ENCODE peak calls at places on chromosomes 2 and 18, in eight cellular contexts. Z is HuH-7.5, Q is NCI-H1105 treated with DMSO at 0.1 percent for 48 hours, X is foreskin melanocyte, A is GM13977, R is Calu3, G is left cardiac atrium, F is neuronal stem cell. P is an unnamed sample.

GRCh38 chr2:168929031-168929430 is 27.9 kb downstream of the G6PC2 start:
- DNase-seq in Z (no peak), Q (no peak), X (peak), A (no peak), R (no peak), G (no peak), F (no peak), P (no peak)

GRCh38 chr2:196555161-196555560 is 84.4 kb upstream of the CCDC150 start:
- DNase-seq in Z (no peak), Q (no peak), X (no peak), A (no peak), R (no peak), G (no peak), F (no peak), P (no peak)

GRCh38 chr2:64781991-64782390 is 128.3 kb upstream of the SERTAD2 start:
- DNase-seq in Z (no peak), Q (no peak), X (no peak), A (no peak), R (no peak), G (no peak), F (no peak), P (no peak)

GRCh38 chr2:47198985-47199451 is 43.9 kb upstream of the STPG4 start:
- DNase-seq in Z (no peak), Q (no peak), X (peak), A (no peak), R (no peak), G (no peak), F (no peak), P (no peak)

GRCh38 chr2:67290451-67290991 is 106.6 kb upstream of the ETAA1 start:
- DNase-seq in Z (no peak), Q (no peak), X (no peak), A (no peak), R (peak), G (no peak), F (no peak), P (no peak)

GRCh38 chr2:235561450-235561849 is 67.6 kb downstream of the AGAP1 start:
- DNase-seq in Z (no peak), Q (no peak), X (no peak), A (no peak), R (peak), G (no peak), F (no peak), P (no peak)

GRCh38 chr2:170817247-170817998 is 736 bp downstream of the GAD1 start:
- DNase-seq in Z (peak), Q (peak), X (no peak), A (peak), R (peak), G (no peak), F (peak), P (no peak)

GRCh38 chr2:105765415-105766299 is 20.9 kb downstream of the NCK2 start:
- DNase-seq in Z (no peak), Q (no peak), X (no peak), A (no peak), R (no peak), G (no peak), F (no peak), P (no peak)

GRCh38 chr2:63643486-63643885 is 54.7 kb downstream of the MDH1 start:
- DNase-seq in Z (no peak), Q (no peak), X (no peak), A (no peak), R (no peak), G (no peak), F (no peak), P (no peak)

GRCh38 chr2:106521016-106521415 is 33.9 kb downstream of the CD8B2 start:
- DNase-seq in Z (no peak), Q (no peak), X (no peak), A (no peak), R (no peak), G (no peak), F (no peak), P (no peak)

GRCh38 chr2:30421551-30422436 is 25.3 kb upstream of the LCLAT1 start:
- DNase-seq in Z (peak), Q (no peak), X (peak), A (peak), R (no peak), G (no peak), F (no peak), P (no peak)

GRCh38 chr2:221514305-221515040 is 57.6 kb downstream of the EPHA4 start:
- DNase-seq in Z (no peak), Q (peak), X (no peak), A (no peak), R (no peak), G (no peak), F (no peak), P (no peak)

GRCh38 chr2:237968048-237968862 is 1.4 kb downstream of the UBE2F start:
- DNase-seq in Z (peak), Q (no peak), X (peak), A (peak), R (no peak), G (peak), F (no peak), P (no peak)

GRCh38 chr2:109679627-109680026 is 65.5 kb downstream of the SOWAHC start:
- DNase-seq in Z (no peak), Q (no peak), X (no peak), A (no peak), R (no peak), G (no peak), F (no peak), P (no peak)

GRCh38 chr2:119293254-119293653 is 69.6 kb downstream of the STEAP3 start:
- DNase-seq in Z (no peak), Q (no peak), X (no peak), A (no peak), R (no peak), G (no peak), F (no peak), P (no peak)

GRCh38 chr2:151306621-151307020 is 17.2 kb upstream of the NMI start:
- DNase-seq in Z (no peak), Q (no peak), X (peak), A (no peak), R (no peak), G (no peak), F (no peak), P (no peak)

GRCh38 chr2:96305091-96305978 is at the start of gene SNRNP200:
- DNase-seq in Z (peak), Q (peak), X (peak), A (peak), R (peak), G (peak), F (peak), P (peak)

GRCh38 chr18:37521500-37522465 is 43.8 kb downstream of the CELF4 start:
- DNase-seq in Z (no peak), Q (no peak), X (no peak), A (no peak), R (no peak), G (no peak), F (no peak), P (no peak)

GRCh38 chr2:30178618-30179404 is 32.0 kb downstream of the YPEL5 start:
- DNase-seq in Z (no peak), Q (no peak), X (no peak), A (no peak), R (no peak), G (peak), F (no peak), P (no peak)

GRCh38 chr2:218313356-218313755 is 21.1 kb upstream of the TMBIM1 start:
- DNase-seq in Z (no peak), Q (no peak), X (no peak), A (no peak), R (no peak), G (no peak), F (no peak), P (no peak)

P was measured in sciatic nerve.